ENCODE peak calls at places on chromosomes 2 and 18, in four cellular contexts. K, L, D and P are unnamed samples.
A peak's percentile ranks its signal among the peaks of the same experiment; 100 is the strongest.

GRCh38 chr2:2698182-2699116 is 367.4 kb upstream of the MYT1L start:
- DNase-seq in K (no peak), L (no peak), D (peak; percentile 25), P (no peak)

GRCh38 chr2:60840880-60841279 is 40.5 kb upstream of the REL start:
- DNase-seq in K (no peak), L (no peak), D (no peak), P (no peak)

GRCh38 chr18:71045331-71046065 is 756.7 kb downstream of the SOCS6 start:
- DNase-seq in L (no peak), K (no peak), D (no peak), P (no peak)

GRCh38 chr2:235634435-235635152 is 140.8 kb downstream of the AGAP1 start:
- DNase-seq in L (no peak), D (no peak), K (no peak), P (no peak)

GRCh38 chr2:216648105-216648504 is 14.9 kb downstream of the IGFBP2 start:
- DNase-seq in D (no peak), K (no peak), L (no peak), P (no peak)

GRCh38 chr18:54647176-54647575 is 56.1 kb downstream of the DYNAP start:
- DNase-seq in L (no peak), D (no peak), K (no peak), P (no peak)

GRCh38 chr2:19886261-19886660 is 15.5 kb downstream of the TTC32 start:
- DNase-seq in L (no peak), D (no peak), K (no peak), P (no peak)

GRCh38 chr2:152584301-152584700 is 133.0 kb downstream of the PRPF40A start:
- DNase-seq in L (no peak), D (no peak), K (no peak), P (no peak)

GRCh38 chr2:105460048-105460732 is 61.3 kb upstream of the FHL2 start:
- DNase-seq in L (no peak), K (no peak), D (no peak), P (no peak)

GRCh38 chr2:170180031-170180566 is 2.2 kb downstream of the MYO3B start:
- DNase-seq in K (no peak), L (no peak), D (peak; percentile 63), P (no peak)

GRCh38 chr2:220373878-220374277 is 746.4 kb downstream of the SLC4A3 start:
- DNase-seq in K (no peak), L (no peak), D (no peak), P (no peak)

GRCh38 chr2:205524656-205525055 is 157.6 kb upstream of the NRP2 start:
- DNase-seq in D (no peak), K (peak; percentile 31), L (no peak), P (no peak)

GRCh38 chr2:238136820-238137537 is 1.5 kb upstream of the KLHL30 start:
- DNase-seq in K (no peak), D (no peak), L (no peak), P (peak; percentile 89)

GRCh38 chr2:209763106-209763505 is 8.5 kb upstream of the UNC80 start:
- DNase-seq in L (no peak), D (no peak), K (no peak), P (no peak)

GRCh38 chr18:9365406-9365805 is 30.8 kb downstream of the TWSG1 start:
- DNase-seq in K (no peak), D (no peak), L (no peak), P (no peak)

GRCh38 chr2:128781888-128782385 is 463.3 kb upstream of the HS6ST1 start:
- DNase-seq in D (no peak), K (no peak), L (no peak), P (peak; percentile 10)

GRCh38 chr2:150911766-150912280 is 349.8 kb downstream of the RBM43 start:
- DNase-seq in L (no peak), D (peak; percentile 60), K (peak; percentile 27), P (peak; percentile 84)

GRCh38 chr2:142180820-142181533 is 50.2 kb upstream of the LRP1B start:
- DNase-seq in L (no peak), K (no peak), D (peak; percentile 18), P (no peak)

GRCh38 chr2:20584045-20584636 is 66.8 kb downstream of the HS1BP3 start:
- DNase-seq in L (no peak), D (peak; percentile 93), K (no peak), P (no peak)

GRCh38 chr18:44130365-44130942 is 550.2 kb upstream of the SETBP1 start:
- DNase-seq in D (peak; percentile 25), K (no peak), L (no peak), P (no peak)

GRCh38 chr2:7572460-7572859 is 655.2 kb downstream of the RNF144A start:
- DNase-seq in L (no peak), K (no peak), D (no peak), P (no peak)

DNA sequence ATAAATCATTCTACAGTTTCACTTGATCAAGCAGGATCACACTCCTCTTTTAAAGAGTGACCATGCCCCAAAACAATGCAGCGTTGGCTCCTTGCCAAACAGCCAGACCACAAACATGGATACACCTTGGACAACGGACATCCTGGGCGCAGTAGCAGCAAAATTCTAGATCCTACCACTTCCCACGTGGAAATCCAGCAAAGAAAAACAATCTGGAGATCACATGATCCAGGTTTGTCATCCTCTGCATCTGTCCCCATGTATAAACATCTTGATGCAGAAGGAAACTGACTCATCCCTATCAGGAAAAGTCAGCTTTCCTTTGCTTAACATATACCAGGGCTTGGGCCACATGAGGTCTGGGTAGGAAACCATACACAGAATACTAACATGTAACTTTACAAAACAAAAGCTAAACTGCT is 53.1 kb downstream of the ZNF521 start:
- DNase-seq in K (no peak), L (no peak), D (peak; percentile 17), P (no peak)
- H3K27ac ChIP-seq in K (no peak overlapping the region), L (no peak overlapping the region), D (peak overlapping the region; percentile 36), P (no peak overlapping the region)

DNA sequence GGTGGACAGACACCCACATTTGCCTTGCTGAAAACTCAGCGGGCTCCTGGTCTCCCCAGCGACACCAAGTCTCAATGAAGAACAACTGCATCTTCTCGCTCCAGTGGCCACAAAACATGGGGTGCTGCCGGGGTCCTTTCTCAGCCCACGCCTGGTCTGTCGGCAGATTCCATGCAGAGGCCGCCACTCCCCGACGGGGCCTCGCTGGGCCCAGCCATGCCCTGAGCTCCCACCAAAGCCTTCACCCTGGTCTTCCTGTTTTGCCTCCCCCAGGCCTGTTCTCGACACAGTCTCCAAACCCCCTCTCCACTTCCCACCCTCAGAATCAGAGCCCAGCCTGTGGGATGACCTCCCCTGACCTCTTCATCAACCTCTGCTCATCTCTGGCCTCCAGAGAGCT is 31.2 kb downstream of the DIPK1C start:
- DNase-seq in D (no peak), L (no peak), K (no peak), P (no peak)
- H3K9me3 ChIP-seq in D (no peaks in the 10 kb centered on the region), L (no peaks in the 10 kb centered on the region), K (no peaks in the 10 kb centered on the region), P (no peaks in the 10 kb centered on the region)

GRCh38 chr2:172617115-172617514 is 61.2 kb downstream of the PDK1 start:
- DNase-seq in K (no peak), L (no peak), D (no peak), P (no peak)

GRCh38 chr2:172613610-172614231 is 57.8 kb downstream of the PDK1 start:
- DNase-seq in K (no peak), D (no peak), L (no peak), P (no peak)

GRCh38 chr2:172615862-172616261 is 60.0 kb downstream of the PDK1 start:
- DNase-seq in K (no peak), L (no peak), D (no peak), P (no peak)

GRCh38 chr2:172613035-172613434 is 57.1 kb downstream of the PDK1 start:
- DNase-seq in D (no peak), K (no peak), L (no peak), P (no peak)

GRCh38 chr2:172614932-172615331 is 59.0 kb downstream of the PDK1 start:
- DNase-seq in K (no peak), D (no peak), L (no peak), P (no peak)
- H3K27ac ChIP-seq in K (no peak overlapping the region), D (no peak overlapping the region), L (no peak overlapping the region), P (no peak overlapping the region)

GRCh38 chr2:81550277-81550676 is 1245.7 kb upstream of the LRRTM1 start:
- DNase-seq in L (no peak), D (no peak), K (no peak), P (no peak)

GRCh38 chr2:81545626-81546025 is 1241.1 kb upstream of the LRRTM1 start:
- DNase-seq in K (no peak), D (no peak), L (no peak), P (no peak)

GRCh38 chr2:81551040-81551634 is 1246.6 kb upstream of the LRRTM1 start:
- DNase-seq in L (no peak), K (no peak), D (no peak), P (no peak)
- H3K9me3 ChIP-seq in L (no peaks in the 10 kb centered on the region), K (no peaks in the 10 kb centered on the region), D (no peaks in the 10 kb centered on the region), P (no peaks in the 10 kb centered on the region)

GRCh38 chr18:38575023-38575422 is 1009.4 kb upstream of the CELF4 start:
- DNase-seq in D (no peak), K (no peak), L (no peak), P (no peak)

GRCh38 chr18:38576349-38576748 is 1010.8 kb upstream of the CELF4 start:
- DNase-seq in K (no peak), L (no peak), D (no peak), P (no peak)

GRCh38 chr18:38576915-38577314 is 1011.3 kb upstream of the CELF4 start:
- DNase-seq in K (no peak), L (no peak), D (no peak), P (no peak)

GRCh38 chr18:38575648-38576047 is 1010.0 kb upstream of the CELF4 start:
- DNase-seq in K (no peak), L (no peak), D (no peak), P (no peak)

GRCh38 chr18:38579764-38580163 is 1014.2 kb upstream of the CELF4 start:
- DNase-seq in D (no peak), L (no peak), K (no peak), P (no peak)
- H3K27ac ChIP-seq in D (no peak overlapping the region), L (no peak overlapping the region), K (no peak overlapping the region), P (no peak overlapping the region)

GRCh38 chr2:98329549-98329948 is 16.7 kb upstream of the CNGA3 start:
- DNase-seq in L (no peak), K (no peak), D (no peak), P (no peak)
- H3K9me3 ChIP-seq in L (no peaks in the 10 kb centered on the region), K (no peaks in the 10 kb centered on the region), D (no peaks in the 10 kb centered on the region), P (no peaks in the 10 kb centered on the region)

GRCh38 chr2:222393733-222394267 is 30.5 kb upstream of the SGPP2 start:
- DNase-seq in L (no peak), D (no peak), K (no peak), P (no peak)

GRCh38 chr2:222404126-222404891 is 20.0 kb upstream of the SGPP2 start:
- DNase-seq in L (no peak), K (no peak), D (peak; percentile 83), P (peak; percentile 53)

GRCh38 chr2:222398446-222398885 is 25.9 kb upstream of the SGPP2 start:
- DNase-seq in L (no peak), D (no peak), K (no peak), P (no peak)

DNA sequence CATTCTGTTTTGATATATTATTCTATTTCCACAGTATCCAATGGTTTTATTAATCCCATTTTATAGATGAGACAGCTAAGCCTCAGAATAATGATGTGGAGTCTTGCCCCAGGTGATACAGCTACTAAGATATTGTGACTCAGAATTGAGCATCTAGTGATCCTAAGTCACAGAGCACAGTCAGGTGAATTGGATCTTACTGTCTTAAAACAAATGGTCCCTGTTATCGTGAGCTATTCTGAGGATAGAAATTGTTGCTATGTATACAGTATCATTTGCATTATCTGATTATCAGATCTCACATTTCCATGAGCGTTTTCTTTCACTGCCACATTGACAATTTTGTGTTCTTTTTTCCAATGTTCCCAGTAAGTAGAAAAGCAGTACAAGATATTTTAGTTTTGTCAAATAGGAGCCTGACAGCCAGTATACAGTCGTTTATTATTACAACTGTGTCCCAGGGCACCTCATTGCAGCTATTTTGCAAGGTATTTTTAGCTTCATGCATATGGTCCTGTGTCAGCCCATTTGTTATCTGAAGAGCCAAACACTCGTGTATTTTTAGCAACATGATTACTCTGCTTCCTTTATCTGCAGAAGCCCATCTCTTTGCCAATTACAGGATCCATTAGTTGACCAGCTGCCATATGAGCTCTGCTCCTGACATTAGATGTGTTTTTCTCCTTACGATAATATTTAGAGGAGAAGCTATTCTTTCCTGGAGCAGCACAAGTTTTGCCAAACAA is 25.1 kb upstream of the SGPP2 start:
- DNase-seq in K (no peak), L (no peak), D (no peak), P (no peak)
- H3K27ac ChIP-seq in K (no peak overlapping the region), L (no peak overlapping the region), D (no peak overlapping the region), P (no peak overlapping the region)